ENCODE peak calls at places on chromosomes 7 and 10, in four cellular contexts. Z is fibroblast of the aortic adventitia, P is GM12865, K is fibroblast of pulmonary artery. N is an unnamed sample.

GRCh38 chr7:132394283-132395003 is 181.8 kb downstream of the PLXNA4 start:
- DNase-seq in Z (peak), P (peak), K (peak), N (peak)

GRCh38 chr10:58756126-58756525 is 243.5 kb downstream of the BICC1 start:
- DNase-seq in Z (peak), P (no peak), K (peak), N (no peak)

GRCh38 chr7:120274482-120274881 is 1.5 kb downstream of the KCND2 start:
- DNase-seq in Z (no peak), P (no peak), K (no peak), N (no peak)

GRCh38 chr10:28495084-28495483 is 37.8 kb upstream of the WAC start:
- DNase-seq in Z (no peak), P (no peak), K (no peak), N (no peak)

GRCh38 chr10:52740913-52741675 is 31.5 kb downstream of the MBL2 start:
- DNase-seq in Z (peak), P (peak), K (peak), N (peak)

GRCh38 chr10:35598379-35598778 is 6.8 kb upstream of the GJD4 start:
- DNase-seq in Z (no peak), P (no peak), K (peak), N (no peak)

GRCh38 chr7:128410092-128410665 is 397 bp upstream of the IMPDH1 start:
- DNase-seq in Z (peak), P (no peak), K (peak), N (peak)

GRCh38 chr10:42959833-42960232 is 117.0 kb upstream of the RET start:
- DNase-seq in Z (no peak), P (no peak), K (no peak), N (no peak)

GRCh38 chr7:124057872-124058271 is 25.0 kb upstream of the TMEM229A start:
- DNase-seq in Z (no peak), P (no peak), K (no peak), N (no peak)

GRCh38 chr7:78768859-78769258 is 684.6 kb downstream of the MAGI2 start:
- DNase-seq in Z (peak), P (no peak), K (no peak), N (no peak)

GRCh38 chr10:53491774-53492173 is 719.2 kb upstream of the MBL2 start:
- DNase-seq in Z (no peak), P (no peak), K (no peak), N (no peak)

GRCh38 chr7:159006610-159007130 is 138.0 kb downstream of the VIPR2 start:
- DNase-seq in Z (no peak), P (no peak), K (no peak), N (no peak)

GRCh38 chr10:7956508-7956907 is 98.0 kb upstream of the GATA3 start:
- DNase-seq in Z (peak), P (peak), K (peak), N (peak)

GRCh38 chr10:106707657-106708056 is 456.8 kb downstream of the SORCS1 start:
- DNase-seq in Z (no peak), P (no peak), K (no peak), N (no peak)

GRCh38 chr10:81576336-81576735 is 298.7 kb upstream of the NRG3 start:
- DNase-seq in Z (no peak), P (no peak), K (no peak), N (no peak)

GRCh38 chr10:74839708-74840107 is 13.3 kb downstream of the KAT6B start:
- DNase-seq in Z (no peak), P (no peak), K (no peak), N (no peak)

GRCh38 chr7:143901360-143901709 is 641 bp downstream of the TCAF1 start:
- DNase-seq in Z (peak), P (no peak), K (peak), N (no peak)

GRCh38 chr7:20745716-20746115 is 41.0 kb downstream of the SP8 start:
- DNase-seq in Z (no peak), P (no peak), K (no peak), N (no peak)

GRCh38 chr10:118571123-118571522 is 24.3 kb downstream of the PRLHR start:
- DNase-seq in Z (peak), P (no peak), K (peak), N (no peak)

GRCh38 chr10:3225589-3225988 is 53.0 kb upstream of the PITRM1 start:
- DNase-seq in Z (peak), P (no peak), K (peak), N (no peak)

GRCh38 chr7:141451232-141451631 is 100.0 kb upstream of the AGK start:
- DNase-seq in Z (no peak), P (no peak), K (no peak), N (no peak)

DNA sequence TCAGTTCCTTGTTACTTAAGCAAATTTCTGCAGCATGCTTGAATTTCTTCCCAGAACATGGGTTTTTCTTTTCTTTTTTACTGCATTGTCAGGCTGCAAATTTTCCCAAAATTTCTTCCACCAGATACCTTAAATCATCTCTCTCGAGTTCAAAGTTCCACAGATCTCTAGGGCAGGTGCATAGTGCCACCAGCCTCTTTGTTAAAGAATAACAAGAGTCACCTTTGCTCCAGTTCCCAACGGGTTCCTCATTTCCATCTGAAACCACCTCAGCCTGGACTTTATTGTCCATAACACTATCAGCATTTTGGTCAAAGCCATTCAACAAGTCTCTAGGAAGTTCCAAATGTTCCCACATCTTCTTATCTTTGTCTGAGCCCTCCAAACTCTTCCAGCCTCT is 389.2 kb downstream of the NXPH1 start:
- DNase-seq in Z (no peak), P (no peak), K (no peak), N (no peak)
- TF ChIP-seq CTCF in Z (no peak), P (no peak), K (no peak), N (no peak)

DNA sequence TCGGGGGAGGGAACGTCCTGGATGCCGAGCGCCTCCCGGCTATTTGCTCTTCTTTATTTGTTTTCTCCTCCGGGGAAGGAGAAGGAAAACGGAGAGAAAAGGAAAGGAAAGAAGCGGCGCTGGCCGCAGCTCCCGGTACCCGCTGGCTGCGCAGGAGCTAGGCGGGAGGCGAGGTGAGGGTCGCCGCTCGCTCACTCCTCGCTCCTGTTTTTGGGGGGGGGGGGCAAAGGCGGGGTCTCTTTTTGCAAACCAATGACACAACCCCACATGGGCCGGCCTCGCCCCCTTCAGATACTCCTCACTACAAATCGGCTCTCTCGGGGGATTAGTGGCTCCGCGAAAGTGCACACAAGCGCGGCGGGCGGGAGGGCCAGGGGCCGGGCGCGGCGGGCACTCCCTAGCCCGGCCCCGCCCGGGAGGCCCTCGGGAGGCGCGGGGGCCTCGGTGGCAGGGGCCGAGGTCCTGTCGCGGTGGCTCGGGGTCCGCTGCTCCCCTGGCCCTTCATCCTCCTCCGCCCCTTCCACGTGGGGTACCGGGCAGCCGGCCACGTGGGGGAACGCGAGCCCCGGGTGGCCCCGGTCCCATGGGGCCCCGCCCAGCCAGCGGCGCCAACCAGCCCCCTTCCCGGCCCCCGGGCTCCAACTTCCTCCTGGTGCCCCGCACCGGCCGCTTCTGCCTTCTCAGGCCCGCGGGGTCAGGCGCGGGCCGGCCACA is 650 bp upstream of the CTBP2 start:
- DNase-seq in Z (peak), P (no peak), K (peak), N (peak)
- TF ChIP-seq CTCF in Z (peak), P (no peak), K (no peak), N (peak)

DNA sequence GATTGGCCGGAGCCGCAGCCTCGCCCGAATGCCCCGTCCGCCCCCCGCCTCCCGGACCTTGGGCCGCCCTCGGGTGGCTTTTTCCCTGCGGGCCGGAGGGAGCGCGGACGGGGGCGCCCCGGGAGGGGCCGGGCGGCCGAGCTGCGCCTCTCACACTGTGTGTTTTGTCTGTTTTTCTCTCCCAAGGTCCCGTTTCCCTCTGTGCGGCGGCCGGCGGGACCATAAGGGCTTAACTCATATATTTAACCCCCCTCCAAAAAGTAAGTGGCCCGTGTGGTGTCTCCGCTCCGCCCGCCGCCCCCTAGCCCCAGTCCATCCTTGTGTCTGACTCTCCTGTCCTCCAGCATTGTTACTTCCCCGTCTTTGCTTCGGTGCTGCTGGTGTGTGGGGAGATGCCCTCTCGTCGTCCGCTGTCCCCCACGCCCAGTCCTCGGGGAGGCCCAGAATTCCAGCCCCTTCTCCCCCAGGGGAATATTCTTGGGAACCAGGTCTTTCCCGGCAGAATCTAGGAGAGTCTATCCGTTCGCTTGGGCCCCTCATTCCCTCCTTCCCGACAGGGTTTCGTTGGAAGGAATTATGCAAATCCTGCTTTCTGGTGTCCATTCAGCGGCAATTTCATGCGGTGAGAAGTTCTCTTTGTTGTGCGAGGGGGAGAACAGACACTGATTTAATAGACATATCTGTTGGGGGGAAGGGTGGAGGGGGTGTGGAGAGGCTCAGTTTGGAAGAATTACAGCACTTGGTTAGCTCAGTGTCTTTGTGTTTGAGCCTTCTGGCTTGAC is 1.3 kb downstream of the LCOR start:
- DNase-seq in Z (peak), P (peak), K (peak), N (peak)
- TF ChIP-seq CTCF in Z (no peak), P (no peak), K (no peak), N (no peak)

GRCh38 chr10:60573342-60573741 is 183.7 kb upstream of the ANK3 start:
- DNase-seq in Z (peak), P (peak), K (no peak), N (no peak)

GRCh38 chr10:60569681-60570080 is 180.0 kb upstream of the ANK3 start:
- DNase-seq in Z (peak), P (no peak), K (no peak), N (no peak)

GRCh38 chr10:60570941-60571340 is 181.3 kb upstream of the ANK3 start:
- DNase-seq in Z (peak), P (no peak), K (no peak), N (no peak)

GRCh38 chr10:60572511-60573194 is 183.0 kb upstream of the ANK3 start:
- DNase-seq in Z (peak), P (no peak), K (peak), N (no peak)

DNA sequence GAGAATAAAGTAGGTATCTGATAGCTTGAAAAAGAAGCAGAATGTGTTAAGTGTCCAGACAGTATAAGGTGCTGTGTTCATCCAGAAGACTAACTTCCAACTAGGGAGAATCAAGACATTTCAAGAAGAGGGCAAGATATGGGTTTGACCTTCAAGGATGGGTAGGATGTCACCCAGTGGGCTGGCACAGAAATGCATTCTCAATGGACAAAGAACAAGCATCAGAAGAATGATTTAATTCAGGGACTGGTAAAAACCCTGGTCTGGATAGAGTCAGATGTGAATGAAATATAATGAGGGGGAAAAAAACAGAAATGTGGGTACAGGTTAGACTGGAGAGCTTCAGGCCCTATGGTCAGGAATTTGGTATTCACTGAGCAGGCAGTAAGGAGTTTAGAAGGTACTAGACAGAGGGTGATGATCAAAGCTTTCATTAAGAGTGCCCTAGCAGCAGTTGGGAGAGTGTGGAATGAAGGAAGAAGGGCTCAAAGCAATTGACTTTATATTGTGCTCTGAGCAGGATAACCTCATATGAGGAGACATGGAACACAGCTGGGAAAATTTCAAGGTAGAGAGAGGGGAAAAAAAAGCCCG is 180.7 kb upstream of the ANK3 start:
- DNase-seq in Z (no peak), P (no peak), K (no peak), N (no peak)
- TF ChIP-seq CTCF in Z (no peak), P (no peak), K (no peak), N (no peak)

DNA sequence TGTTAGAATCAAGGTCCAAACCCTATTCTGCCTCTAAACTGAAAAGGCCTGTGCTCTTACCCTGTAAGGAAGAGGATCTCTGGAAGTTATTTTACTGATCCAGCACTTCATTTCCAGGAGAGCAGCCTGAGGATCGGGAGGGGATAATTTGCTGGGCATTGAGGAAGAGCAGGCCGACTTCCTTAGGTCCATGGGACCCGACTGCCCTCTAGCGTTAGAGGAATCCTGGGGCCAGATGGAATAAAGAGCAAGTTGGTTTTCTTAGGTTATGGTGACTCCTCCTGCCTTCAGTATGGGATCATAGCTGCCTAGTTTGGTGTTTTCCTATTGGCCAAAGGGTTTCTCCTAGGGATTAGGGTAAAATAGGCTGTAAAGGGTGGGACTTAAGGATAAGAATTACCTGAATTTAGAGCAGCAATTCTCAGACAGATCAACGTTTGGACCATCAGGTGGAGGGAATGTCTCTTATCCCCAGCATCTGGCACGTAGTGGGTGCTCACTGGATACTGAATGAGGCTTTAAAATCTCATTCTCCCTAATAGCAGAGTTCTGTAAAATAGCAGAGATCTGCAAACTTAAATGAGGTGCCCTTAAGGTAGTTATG is 40.0 kb upstream of the SORBS1 start:
- DNase-seq in Z (peak), P (peak), K (peak), N (peak)
- TF ChIP-seq CTCF in Z (peak), P (peak), K (peak), N (peak)

GRCh38 chr10:79129361-79129997 is 60.7 kb downstream of the ZMIZ1 start:
- DNase-seq in Z (no peak), P (no peak), K (no peak), N (no peak)
- TF ChIP-seq CTCF in Z (peak), P (no peak), K (peak), N (no peak)